ENCODE peak calls at places on chromosomes 2 and 18, in seven cellular contexts. One of them, this sample, is unnamed. For H3K4me1, the result is how much of the 10 kb centered on the place peaks cover.

GRCh38 chr18:23539298-23539697 is 36.0 kb downstream of the RMC1 start:
- DNase-seq in mesendoderm: no peak
- DNase-seq in H1: no peak
- DNase-seq in neuronal stem cell: no peak
- DNase-seq in mesenchymal stem cell: no peak
- DNase-seq in trophoblast cell: no peak
- DNase-seq in IMR-90: no peak
- DNase-seq in this sample: no peak

GRCh38 chr2:43576983-43577892 is 18.6 kb downstream of the THADA start:
- DNase-seq in trophoblast cell: peak
- DNase-seq in IMR-90: peak
- DNase-seq in mesendoderm: peak
- DNase-seq in mesenchymal stem cell: peak
- DNase-seq in H1: no peak
- DNase-seq in neuronal stem cell: peak
- DNase-seq in this sample: no peak

GRCh38 chr2:49972699-49973098 is 818.4 kb upstream of the FSHR start:
- DNase-seq in IMR-90: no peak
- DNase-seq in mesendoderm: peak
- DNase-seq in trophoblast cell: no peak
- DNase-seq in H1: no peak
- DNase-seq in mesenchymal stem cell: no peak
- DNase-seq in neuronal stem cell: peak
- DNase-seq in this sample: peak

GRCh38 chr2:9347411-9347853 is 75.9 kb downstream of the ITGB1BP1 start:
- DNase-seq in IMR-90: no peak
- DNase-seq in neuronal stem cell: no peak
- DNase-seq in H1: no peak
- DNase-seq in mesenchymal stem cell: peak
- DNase-seq in trophoblast cell: peak
- DNase-seq in mesendoderm: no peak
- DNase-seq in this sample: no peak

GRCh38 chr2:120912101-120912985 is 176.7 kb downstream of the GLI2 start:
- DNase-seq in H1: no peak
- DNase-seq in neuronal stem cell: no peak
- DNase-seq in mesenchymal stem cell: no peak
- DNase-seq in mesendoderm: no peak
- DNase-seq in IMR-90: peak
- DNase-seq in trophoblast cell: no peak
- DNase-seq in this sample: no peak

GRCh38 chr2:185188656-185189055 is 549.9 kb upstream of the FSIP2 start:
- DNase-seq in neuronal stem cell: no peak
- DNase-seq in mesendoderm: no peak
- DNase-seq in IMR-90: no peak
- DNase-seq in trophoblast cell: no peak
- DNase-seq in H1: no peak
- DNase-seq in mesenchymal stem cell: no peak
- DNase-seq in this sample: no peak

GRCh38 chr2:204072443-204073324 is 136.1 kb downstream of the ICOS start:
- DNase-seq in IMR-90: no peak
- DNase-seq in mesendoderm: peak
- DNase-seq in trophoblast cell: peak
- DNase-seq in neuronal stem cell: peak
- DNase-seq in mesenchymal stem cell: peak
- DNase-seq in H1: peak
- DNase-seq in this sample: peak

GRCh38 chr2:120893874-120894584 is 158.4 kb downstream of the GLI2 start:
- DNase-seq in mesendoderm: peak
- DNase-seq in mesenchymal stem cell: peak
- DNase-seq in neuronal stem cell: peak
- DNase-seq in trophoblast cell: no peak
- DNase-seq in IMR-90: no peak
- DNase-seq in H1: no peak
- DNase-seq in this sample: peak

GRCh38 chr2:30776831-30777652 is 30.2 kb downstream of the CAPN13 start:
- DNase-seq in mesenchymal stem cell: no peak
- DNase-seq in neuronal stem cell: no peak
- DNase-seq in mesendoderm: no peak
- DNase-seq in IMR-90: no peak
- DNase-seq in trophoblast cell: no peak
- DNase-seq in H1: peak
- DNase-seq in this sample: peak

GRCh38 chr2:45706028-45706427 is 54.6 kb downstream of the PRKCE start:
- DNase-seq in trophoblast cell: peak
- DNase-seq in mesendoderm: no peak
- DNase-seq in mesenchymal stem cell: no peak
- DNase-seq in H1: no peak
- DNase-seq in IMR-90: peak
- DNase-seq in neuronal stem cell: no peak
- DNase-seq in this sample: no peak

GRCh38 chr2:231780123-231780908 is 766 bp downstream of the PDE6D start:
- DNase-seq in mesendoderm: peak
- DNase-seq in IMR-90: peak
- DNase-seq in neuronal stem cell: peak
- DNase-seq in trophoblast cell: peak
- DNase-seq in mesenchymal stem cell: peak
- DNase-seq in H1: peak
- DNase-seq in this sample: peak

GRCh38 chr2:26469092-26469710 is 8.7 kb downstream of the OTOF start:
- DNase-seq in H1: peak
- DNase-seq in mesendoderm: peak
- DNase-seq in neuronal stem cell: peak
- DNase-seq in trophoblast cell: peak
- DNase-seq in mesenchymal stem cell: peak
- DNase-seq in IMR-90: peak
- DNase-seq in this sample: peak

GRCh38 chr2:190837991-190838390 is 42.6 kb upstream of the GLS start:
- DNase-seq in H1: no peak
- DNase-seq in trophoblast cell: peak
- DNase-seq in mesenchymal stem cell: peak
- DNase-seq in IMR-90: no peak
- DNase-seq in mesendoderm: no peak
- DNase-seq in neuronal stem cell: no peak
- DNase-seq in this sample: no peak

GRCh38 chr2:190842606-190843104 is 38.0 kb upstream of the GLS start:
- DNase-seq in IMR-90: no peak
- DNase-seq in trophoblast cell: no peak
- DNase-seq in mesenchymal stem cell: no peak
- DNase-seq in neuronal stem cell: no peak
- DNase-seq in H1: no peak
- DNase-seq in mesendoderm: no peak
- DNase-seq in this sample: no peak

GRCh38 chr2:190838492-190838910 is 42.1 kb upstream of the GLS start:
- DNase-seq in trophoblast cell: no peak
- DNase-seq in mesendoderm: no peak
- DNase-seq in IMR-90: peak
- DNase-seq in mesenchymal stem cell: peak
- DNase-seq in neuronal stem cell: no peak
- DNase-seq in H1: no peak
- DNase-seq in this sample: no peak

GRCh38 chr2:190841707-190842505 is 38.7 kb upstream of the GLS start:
- DNase-seq in H1: no peak
- DNase-seq in IMR-90: peak
- DNase-seq in mesenchymal stem cell: no peak
- DNase-seq in trophoblast cell: no peak
- DNase-seq in mesendoderm: no peak
- DNase-seq in neuronal stem cell: no peak
- DNase-seq in this sample: no peak

DNA sequence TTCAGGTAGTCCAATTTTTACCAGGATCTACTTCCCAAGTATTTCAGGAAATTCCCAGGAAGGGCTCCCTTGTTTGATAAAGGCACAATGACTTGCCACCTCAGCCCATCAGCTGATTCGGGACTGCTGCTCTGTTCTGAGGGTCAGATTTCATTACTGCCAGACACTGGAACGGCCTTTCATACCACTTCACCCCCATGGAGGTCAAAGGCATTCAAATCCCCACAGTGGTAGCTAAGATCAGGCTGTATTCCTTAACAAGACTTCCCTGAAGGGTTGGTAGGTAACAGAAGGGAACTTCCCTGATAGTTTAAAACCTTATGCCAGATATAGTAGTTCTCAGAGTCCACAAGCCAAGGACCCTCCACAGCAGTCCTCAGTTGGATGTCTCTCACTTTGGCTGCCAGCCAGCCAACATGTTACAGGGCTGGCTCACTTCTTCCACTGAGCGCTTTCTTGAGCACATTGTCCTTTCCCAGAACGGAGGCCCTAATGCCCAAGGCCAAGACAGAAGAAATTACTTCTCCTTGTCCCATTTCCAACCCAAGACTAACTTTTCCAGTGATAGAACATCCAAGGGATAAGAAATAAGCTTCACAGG is 39.9 kb upstream of the GLS start:
- DNase-seq in neuronal stem cell: no peak
- DNase-seq in mesenchymal stem cell: no peak
- DNase-seq in IMR-90: no peak
- DNase-seq in H1: no peak
- DNase-seq in trophoblast cell: no peak
- DNase-seq in mesendoderm: peak
- DNase-seq in this sample: no peak
- H3K4me1 ChIP-seq in neuronal stem cell: under half
- H3K4me1 ChIP-seq in mesenchymal stem cell: under half
- H3K4me1 ChIP-seq in IMR-90: under half
- H3K4me1 ChIP-seq in H1: under half
- H3K4me1 ChIP-seq in trophoblast cell: under half
- H3K4me1 ChIP-seq in mesendoderm: under half
- H3K4me1 ChIP-seq in this sample: under half

GRCh38 chr2:18167871-18168270 is 289.4 kb downstream of the KCNS3 start:
- DNase-seq in mesendoderm: no peak
- DNase-seq in H1: no peak
- DNase-seq in neuronal stem cell: no peak
- DNase-seq in trophoblast cell: no peak
- DNase-seq in mesenchymal stem cell: no peak
- DNase-seq in IMR-90: no peak
- DNase-seq in this sample: no peak

GRCh38 chr2:18171191-18172139 is 293.0 kb downstream of the KCNS3 start:
- DNase-seq in mesendoderm: no peak
- DNase-seq in mesenchymal stem cell: peak
- DNase-seq in H1: no peak
- DNase-seq in neuronal stem cell: no peak
- DNase-seq in IMR-90: peak
- DNase-seq in trophoblast cell: no peak
- DNase-seq in this sample: no peak

GRCh38 chr2:18169787-18170175 is 291.3 kb downstream of the KCNS3 start:
- DNase-seq in mesendoderm: peak
- DNase-seq in mesenchymal stem cell: no peak
- DNase-seq in trophoblast cell: no peak
- DNase-seq in neuronal stem cell: no peak
- DNase-seq in IMR-90: no peak
- DNase-seq in H1: no peak
- DNase-seq in this sample: no peak

GRCh38 chr2:18169121-18169786 is 290.8 kb downstream of the KCNS3 start:
- DNase-seq in IMR-90: no peak
- DNase-seq in mesenchymal stem cell: peak
- DNase-seq in mesendoderm: peak
- DNase-seq in trophoblast cell: no peak
- DNase-seq in neuronal stem cell: no peak
- DNase-seq in H1: no peak
- DNase-seq in this sample: no peak
- H2BK5ac ChIP-seq in IMR-90: no peak
- H2BK5ac ChIP-seq in mesenchymal stem cell: no peak
- H2BK5ac ChIP-seq in mesendoderm: peak
- H2BK5ac ChIP-seq in trophoblast cell: no peak
- H2BK5ac ChIP-seq in neuronal stem cell: no peak
- H2BK5ac ChIP-seq in H1: no peak
- H2BK5ac ChIP-seq in this sample: no peak

DNA sequence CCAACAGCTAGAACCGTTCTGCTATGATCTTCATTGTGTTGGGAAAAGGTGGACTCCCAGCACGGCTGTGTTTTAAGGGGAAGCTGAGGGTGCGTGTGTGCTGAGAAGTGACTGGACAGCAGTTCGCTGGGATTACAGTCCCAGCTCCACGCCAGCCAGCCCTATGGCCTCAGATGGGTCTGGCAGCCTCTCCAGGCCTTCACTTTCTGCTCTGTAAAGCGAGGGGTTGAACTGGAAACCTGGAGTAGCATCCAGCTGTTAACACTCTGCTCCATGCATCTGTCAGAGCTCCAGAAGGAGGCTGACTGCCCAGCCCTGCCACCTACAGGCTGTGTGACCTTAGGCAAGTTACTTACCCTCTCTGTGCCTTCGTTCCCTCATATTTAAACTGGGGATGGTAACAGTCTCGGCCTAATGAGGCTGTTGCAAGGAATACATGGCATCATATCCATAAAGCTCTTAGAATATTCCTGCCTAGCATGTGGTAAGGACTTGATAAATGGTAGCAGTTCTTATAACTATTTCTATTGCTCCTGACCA is 80.5 kb downstream of the LRRFIP1 start:
- DNase-seq in IMR-90: no peak
- DNase-seq in mesenchymal stem cell: no peak
- DNase-seq in trophoblast cell: peak
- DNase-seq in H1: no peak
- DNase-seq in neuronal stem cell: no peak
- DNase-seq in mesendoderm: no peak
- DNase-seq in this sample: no peak
- H3K4me1 ChIP-seq in IMR-90: under half
- H3K4me1 ChIP-seq in mesenchymal stem cell: under half
- H3K4me1 ChIP-seq in trophoblast cell: under half
- H3K4me1 ChIP-seq in H1: under half
- H3K4me1 ChIP-seq in neuronal stem cell: under half
- H3K4me1 ChIP-seq in mesendoderm: under half
- H3K4me1 ChIP-seq in this sample: under half

GRCh38 chr2:142681952-142682351 is 195.5 kb upstream of the KYNU start:
- DNase-seq in mesendoderm: no peak
- DNase-seq in H1: no peak
- DNase-seq in mesenchymal stem cell: no peak
- DNase-seq in trophoblast cell: no peak
- DNase-seq in neuronal stem cell: no peak
- DNase-seq in IMR-90: no peak
- DNase-seq in this sample: no peak

GRCh38 chr2:142678164-142678563 is 199.3 kb upstream of the KYNU start:
- DNase-seq in H1: no peak
- DNase-seq in mesendoderm: no peak
- DNase-seq in mesenchymal stem cell: no peak
- DNase-seq in neuronal stem cell: no peak
- DNase-seq in trophoblast cell: no peak
- DNase-seq in IMR-90: no peak
- DNase-seq in this sample: no peak

GRCh38 chr2:142687075-142687474 is 190.4 kb upstream of the KYNU start:
- DNase-seq in trophoblast cell: no peak
- DNase-seq in mesendoderm: no peak
- DNase-seq in neuronal stem cell: no peak
- DNase-seq in mesenchymal stem cell: no peak
- DNase-seq in IMR-90: no peak
- DNase-seq in H1: no peak
- DNase-seq in this sample: no peak

GRCh38 chr2:142684667-142685066 is 192.8 kb upstream of the KYNU start:
- DNase-seq in mesenchymal stem cell: no peak
- DNase-seq in trophoblast cell: no peak
- DNase-seq in IMR-90: no peak
- DNase-seq in neuronal stem cell: no peak
- DNase-seq in H1: no peak
- DNase-seq in mesendoderm: no peak
- DNase-seq in this sample: no peak

DNA sequence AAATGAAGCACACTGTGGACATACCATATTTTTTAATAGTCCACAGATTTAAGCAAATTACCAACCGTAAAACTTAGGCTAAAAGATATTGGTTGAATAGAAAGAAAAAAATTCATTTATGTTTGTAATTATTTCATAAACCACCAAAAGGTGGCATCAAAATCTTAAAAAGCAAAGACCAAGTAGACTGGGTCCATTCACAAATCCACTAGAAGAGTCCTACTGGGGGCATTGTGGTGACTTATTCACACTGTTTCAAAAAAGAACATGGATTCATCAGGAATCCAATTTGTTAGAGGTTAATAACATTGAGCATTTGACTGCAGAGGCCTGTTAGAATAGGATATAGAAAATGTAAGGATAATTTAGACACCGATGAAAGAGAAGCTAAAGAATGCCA is 194.9 kb upstream of the KYNU start:
- DNase-seq in H1: no peak
- DNase-seq in mesenchymal stem cell: peak
- DNase-seq in mesendoderm: no peak
- DNase-seq in trophoblast cell: peak
- DNase-seq in IMR-90: peak
- DNase-seq in neuronal stem cell: no peak
- DNase-seq in this sample: no peak
- H2BK5ac ChIP-seq in H1: no peak
- H2BK5ac ChIP-seq in mesenchymal stem cell: no peak
- H2BK5ac ChIP-seq in mesendoderm: no peak
- H2BK5ac ChIP-seq in trophoblast cell: no peak
- H2BK5ac ChIP-seq in IMR-90: no peak
- H2BK5ac ChIP-seq in neuronal stem cell: no peak
- H2BK5ac ChIP-seq in this sample: no peak

This sample was measured in H9.